ENCODE peak calls at places on chromosomes 13 and 19, in nine cellular contexts. M is PC-3, P is DND-41, E is osteocyte, X is Calu3, Y is cardiac muscle cell, K is astrocyte of the spinal cord, U is AG09319, S is cardiac fibroblast. C is an unnamed sample.

GRCh38 chr13:70098669-70099068 is 9.0 kb upstream of the ATXN8OS start:
- DNase-seq in M (peak; percentile 41), P (no peak), E (no peak), X (no peak), Y (peak; percentile 14), K (peak; percentile 23), U (no peak), S (no peak), C (no peak)

GRCh38 chr19:49845433-49845832 is 5.5 kb upstream of the PTOV1 start:
- DNase-seq in M (no peak), P (no peak), E (no peak), X (no peak), Y (no peak), K (no peak), U (no peak), S (no peak), C (no peak)

GRCh38 chr19:32933571-32933970 is 38.2 kb downstream of the CEP89 start:
- DNase-seq in M (no peak), P (no peak), E (no peak), X (no peak), Y (no peak), K (no peak), U (no peak), S (no peak), C (no peak)

GRCh38 chr19:19460761-19461265 is 54.5 kb downstream of the TSSK6 start:
- DNase-seq in M (no peak), P (peak; percentile 12), E (no peak), X (no peak), Y (peak; percentile 57), K (no peak), U (no peak), S (peak; percentile 29), C (no peak)

GRCh38 chr19:58334691-58335249 is 8.0 kb downstream of the ZSCAN22 start:
- DNase-seq in M (no peak), P (no peak), E (no peak), X (no peak), Y (no peak), K (no peak), U (no peak), S (no peak), C (no peak)

GRCh38 chr13:28429685-28430290 is 65.1 kb downstream of the FLT1 start:
- DNase-seq in M (no peak), P (no peak), E (no peak), X (no peak), Y (no peak), K (no peak), U (no peak), S (peak; percentile 16), C (peak; percentile 82)

GRCh38 chr19:18422530-18423191 is 3.5 kb downstream of the SSBP4 start:
- DNase-seq in M (no peak), P (peak; percentile 52), E (no peak), X (no peak), Y (no peak), K (no peak), U (no peak), S (no peak), C (no peak)

GRCh38 chr19:16062789-16063188 is 13.5 kb upstream of the TPM4 start:
- DNase-seq in M (peak; percentile 73), P (peak; percentile 79), E (no peak), X (peak; percentile 56), Y (peak; percentile 41), K (no peak), U (no peak), S (no peak), C (no peak)

GRCh38 chr19:4014541-4015491 is 7.3 kb downstream of the PIAS4 start:
- DNase-seq in M (no peak), P (peak; percentile 19), E (no peak), X (no peak), Y (no peak), K (no peak), U (no peak), S (no peak), C (no peak)

GRCh38 chr13:110387451-110388140 is 80.5 kb downstream of the COL4A2 start:
- DNase-seq in M (no peak), P (no peak), E (no peak), X (no peak), Y (no peak), K (peak; percentile 68), U (no peak), S (peak; percentile 67), C (no peak)

GRCh38 chr19:55494172-55494761 is 6.0 kb downstream of the SSC5D start:
- DNase-seq in M (no peak), P (no peak), E (no peak), X (no peak), Y (no peak), K (peak; percentile 41), U (peak; percentile 74), S (peak; percentile 94), C (no peak)

GRCh38 chr19:3710265-3710812 is 2.2 kb downstream of the TJP3 start:
- DNase-seq in M (peak; percentile 93), P (no peak), E (no peak), X (peak; percentile 94), Y (peak; percentile 40), K (peak; percentile 34), U (no peak), S (peak; percentile 67), C (no peak)

DNA sequence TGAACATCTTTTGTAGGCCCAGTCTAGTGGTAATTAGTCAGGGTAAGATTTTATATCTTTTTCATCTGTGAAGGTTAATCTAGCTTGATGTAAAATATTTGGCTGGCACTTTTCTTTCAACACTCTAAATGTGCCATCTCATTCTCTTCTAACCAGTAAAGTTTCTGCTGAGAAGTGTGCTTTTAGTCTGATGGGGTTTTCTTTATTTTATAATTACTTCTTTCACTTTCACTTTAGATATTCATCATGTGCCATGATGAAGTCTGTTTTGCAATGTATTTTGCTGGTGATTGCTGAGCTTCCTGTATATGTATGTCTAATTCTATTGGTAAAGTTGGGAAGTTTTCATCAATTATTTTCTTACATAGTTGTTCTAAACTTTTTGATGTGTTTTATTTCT is 31.9 kb downstream of the ZNF726 start:
- DNase-seq in M (no peak), P (no peak), E (no peak), X (no peak), Y (no peak), K (no peak), U (no peak), S (no peak), C (no peak)
- TF ChIP-seq CTCF in M (no peak), P (no peak), E (no peak), X (no peak), Y (no peak), K (no peak), U (no peak), S (no peak), C (no peak)

DNA sequence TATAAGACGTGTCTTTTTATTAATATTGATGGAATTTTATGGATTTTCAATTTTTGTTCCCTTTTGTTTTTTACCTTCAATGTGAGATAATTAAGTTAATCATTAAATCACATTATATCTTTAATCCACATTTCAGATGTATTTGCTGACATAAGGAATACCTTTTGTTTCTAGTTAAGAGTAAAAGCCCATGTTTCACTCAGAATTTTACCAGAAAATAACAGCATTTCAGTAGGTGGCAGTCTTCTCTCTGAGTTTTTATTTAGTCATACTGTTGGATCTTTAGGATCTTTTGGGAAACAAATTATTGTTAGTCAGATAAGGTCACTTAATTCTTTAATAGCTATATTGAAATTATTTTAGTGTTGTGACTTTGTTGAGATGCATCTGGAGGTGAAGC is 67.9 kb downstream of the NDFIP2 start:
- DNase-seq in M (peak; percentile 26), P (no peak), E (no peak), X (no peak), Y (no peak), K (peak; percentile 23), U (no peak), S (peak; percentile 35), C (no peak)
- TF ChIP-seq CTCF in M (peak; percentile 45), P (peak; percentile 3), E (peak; percentile 61), X (no peak), Y (peak; percentile 40), K (peak; percentile 38), U (peak; percentile 41), S (peak; percentile 36), C (no peak)

DNA sequence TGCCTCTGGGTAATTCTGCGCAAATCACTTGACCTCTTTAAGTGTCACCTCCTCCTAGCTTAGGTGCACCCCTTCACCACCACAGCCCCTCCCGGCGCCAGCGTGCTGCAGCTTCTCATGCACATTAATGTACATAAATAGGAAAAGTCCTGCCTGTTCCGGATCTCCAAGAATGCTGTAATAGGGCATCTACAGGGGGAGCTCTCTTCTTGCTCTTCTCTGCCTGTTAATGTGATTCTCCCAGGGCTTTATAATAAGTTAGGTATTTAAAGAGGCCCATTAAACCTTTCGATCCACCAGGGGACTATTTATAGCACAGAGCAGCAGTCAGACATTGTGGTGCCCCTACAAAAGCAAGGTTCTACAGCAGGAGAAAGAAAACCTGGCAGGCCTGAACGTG is 35.3 kb downstream of the SOX1 start:
- DNase-seq in M (peak; percentile 6), P (no peak), E (no peak), X (no peak), Y (peak; percentile 57), K (no peak), U (no peak), S (no peak), C (no peak)
- TF ChIP-seq CTCF in M (no peak), P (no peak), E (no peak), X (no peak), Y (no peak), K (no peak), U (no peak), S (no peak), C (no peak)

GRCh38 chr19:2315121-2315817 is 7.3 kb upstream of the LINGO3 start:
- DNase-seq in M (no peak), P (no peak), E (no peak), X (no peak), Y (no peak), K (no peak), U (no peak), S (no peak), C (no peak)

GRCh38 chr19:2317300-2317699 is 9.3 kb upstream of the LINGO3 start:
- DNase-seq in M (no peak), P (no peak), E (no peak), X (no peak), Y (no peak), K (no peak), U (no peak), S (no peak), C (no peak)

GRCh38 chr19:2317756-2318155 is 9.8 kb upstream of the LINGO3 start:
- DNase-seq in M (no peak), P (no peak), E (no peak), X (no peak), Y (no peak), K (no peak), U (no peak), S (no peak), C (no peak)

GRCh38 chr19:2312819-2313501 is 5.0 kb upstream of the LINGO3 start:
- DNase-seq in M (no peak), P (no peak), E (no peak), X (no peak), Y (no peak), K (no peak), U (no peak), S (no peak), C (no peak)

DNA sequence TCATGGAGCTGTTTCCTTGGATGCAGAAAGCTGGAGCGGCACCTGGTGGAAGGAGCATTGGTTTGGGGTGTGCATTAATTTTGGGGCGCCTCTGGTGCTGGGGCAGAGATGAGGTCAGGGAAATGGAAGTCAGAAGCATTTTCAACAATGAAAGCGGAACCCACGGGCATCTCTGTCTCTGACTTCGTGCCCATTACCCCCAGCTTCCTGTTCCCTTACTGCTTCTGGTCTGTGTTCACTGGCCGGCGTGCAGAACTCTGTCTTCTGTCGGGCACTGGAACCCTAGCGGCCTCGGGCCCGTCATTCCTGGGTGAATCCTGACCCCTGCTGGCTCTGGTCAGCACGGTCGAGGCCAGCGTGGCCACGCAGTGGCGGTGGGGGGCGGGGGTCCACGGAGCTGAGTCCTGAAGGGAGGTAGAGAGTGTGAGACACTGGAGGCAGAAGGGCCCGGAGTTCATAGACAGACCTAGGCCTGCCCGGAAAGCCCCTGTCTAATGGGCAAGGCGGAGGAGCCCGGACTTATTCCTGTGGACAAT is 7.9 kb upstream of the LINGO3 start:
- DNase-seq in M (peak; percentile 46), P (no peak), E (peak; percentile 90), X (peak; percentile 65), Y (peak; percentile 80), K (peak; percentile 50), U (no peak), S (peak; percentile 74), C (no peak)
- TF ChIP-seq CTCF in M (peak; percentile 67), P (peak; percentile 35), E (peak; percentile 77), X (peak; percentile 41), Y (peak; percentile 73), K (peak; percentile 68), U (peak; percentile 57), S (peak; percentile 74), C (peak; percentile 46)

C was measured in GM12864.